ENCODE peak calls at places on chromosomes 6 and 20, in eight cellular contexts. One of them, this sample, is unnamed.

GRCh38 chr6:136990754-136991153 is 54.0 kb downstream of the IL20RA start:
- DNase-seq in A549: no peak
- DNase-seq in esophagus squamous epithelium: no peak
- DNase-seq in tibial nerve: no peak
- DNase-seq in transverse colon: no peak
- DNase-seq in heart left ventricle: no peak
- DNase-seq in HCT116: no peak
- DNase-seq in adrenal gland: no peak
- DNase-seq in this sample: no peak

GRCh38 chr6:33589366-33589722 is 9.3 kb upstream of the BAK1 start:
- DNase-seq in adrenal gland: peak
- DNase-seq in tibial nerve: no peak
- DNase-seq in transverse colon: peak
- DNase-seq in esophagus squamous epithelium: no peak
- DNase-seq in A549: no peak
- DNase-seq in HCT116: no peak
- DNase-seq in heart left ventricle: no peak
- DNase-seq in this sample: no peak

GRCh38 chr6:121522265-121522664 is 86.8 kb downstream of the GJA1 start:
- DNase-seq in A549: peak
- DNase-seq in HCT116: no peak
- DNase-seq in adrenal gland: peak
- DNase-seq in transverse colon: no peak
- DNase-seq in esophagus squamous epithelium: no peak
- DNase-seq in tibial nerve: no peak
- DNase-seq in heart left ventricle: no peak
- DNase-seq in this sample: peak

GRCh38 chr6:137743493-137743892 is 123.6 kb upstream of the TNFAIP3 start:
- DNase-seq in A549: no peak
- DNase-seq in HCT116: peak
- DNase-seq in tibial nerve: no peak
- DNase-seq in esophagus squamous epithelium: no peak
- DNase-seq in adrenal gland: peak
- DNase-seq in transverse colon: no peak
- DNase-seq in heart left ventricle: no peak
- DNase-seq in this sample: no peak

GRCh38 chr20:20459726-20460125 is 91.8 kb downstream of the INSM1 start:
- DNase-seq in esophagus squamous epithelium: no peak
- DNase-seq in tibial nerve: no peak
- DNase-seq in HCT116: no peak
- DNase-seq in A549: no peak
- DNase-seq in transverse colon: no peak
- DNase-seq in heart left ventricle: no peak
- DNase-seq in adrenal gland: no peak
- DNase-seq in this sample: no peak

GRCh38 chr6:79650943-79651342 is 19.8 kb downstream of the SH3BGRL2 start:
- DNase-seq in esophagus squamous epithelium: no peak
- DNase-seq in heart left ventricle: no peak
- DNase-seq in tibial nerve: no peak
- DNase-seq in A549: no peak
- DNase-seq in adrenal gland: peak
- DNase-seq in transverse colon: no peak
- DNase-seq in HCT116: no peak
- DNase-seq in this sample: no peak

GRCh38 chr6:133467982-133468380 is 226.8 kb downstream of the EYA4 start:
- DNase-seq in adrenal gland: no peak
- DNase-seq in transverse colon: no peak
- DNase-seq in A549: no peak
- DNase-seq in tibial nerve: no peak
- DNase-seq in HCT116: no peak
- DNase-seq in heart left ventricle: no peak
- DNase-seq in esophagus squamous epithelium: no peak
- DNase-seq in this sample: no peak

GRCh38 chr20:1946762-1947534 is 46.9 kb downstream of the PDYN start:
- DNase-seq in esophagus squamous epithelium: no peak
- DNase-seq in adrenal gland: no peak
- DNase-seq in A549: no peak
- DNase-seq in tibial nerve: no peak
- DNase-seq in HCT116: no peak
- DNase-seq in heart left ventricle: peak
- DNase-seq in transverse colon: no peak
- DNase-seq in this sample: peak

GRCh38 chr20:46807998-46808397 is 86.6 kb upstream of the EYA2 start:
- DNase-seq in HCT116: no peak
- DNase-seq in transverse colon: no peak
- DNase-seq in A549: no peak
- DNase-seq in adrenal gland: no peak
- DNase-seq in heart left ventricle: no peak
- DNase-seq in esophagus squamous epithelium: no peak
- DNase-seq in tibial nerve: no peak
- DNase-seq in this sample: no peak

GRCh38 chr20:63810730-63811490 is 20.2 kb downstream of the ZBTB46 start:
- DNase-seq in tibial nerve: no peak
- DNase-seq in adrenal gland: no peak
- DNase-seq in transverse colon: no peak
- DNase-seq in esophagus squamous epithelium: no peak
- DNase-seq in A549: no peak
- DNase-seq in HCT116: no peak
- DNase-seq in heart left ventricle: no peak
- DNase-seq in this sample: no peak

GRCh38 chr6:111870751-111871064 is 2.5 kb downstream of the FYN start:
- DNase-seq in A549: no peak
- DNase-seq in esophagus squamous epithelium: no peak
- DNase-seq in HCT116: no peak
- DNase-seq in adrenal gland: no peak
- DNase-seq in transverse colon: no peak
- DNase-seq in tibial nerve: no peak
- DNase-seq in heart left ventricle: no peak
- DNase-seq in this sample: no peak

GRCh38 chr20:33947709-33948295 is 45.9 kb upstream of the RALY start:
- DNase-seq in A549: peak
- DNase-seq in esophagus squamous epithelium: no peak
- DNase-seq in heart left ventricle: no peak
- DNase-seq in transverse colon: peak
- DNase-seq in HCT116: peak
- DNase-seq in adrenal gland: no peak
- DNase-seq in tibial nerve: no peak
- DNase-seq in this sample: no peak

GRCh38 chr20:62647521-62648317 is 5.4 kb downstream of the SLCO4A1 start:
- DNase-seq in A549: no peak
- DNase-seq in tibial nerve: peak
- DNase-seq in adrenal gland: peak
- DNase-seq in heart left ventricle: peak
- DNase-seq in HCT116: no peak
- DNase-seq in esophagus squamous epithelium: no peak
- DNase-seq in transverse colon: no peak
- DNase-seq in this sample: peak

GRCh38 chr6:3176562-3177355 is 19.4 kb upstream of the TUBB2A start:
- DNase-seq in adrenal gland: peak
- DNase-seq in esophagus squamous epithelium: no peak
- DNase-seq in heart left ventricle: no peak
- DNase-seq in HCT116: peak
- DNase-seq in A549: peak
- DNase-seq in transverse colon: no peak
- DNase-seq in tibial nerve: no peak
- DNase-seq in this sample: no peak

GRCh38 chr20:62704341-62704948 is 4.2 kb upstream of the NTSR1 start:
- DNase-seq in heart left ventricle: peak
- DNase-seq in transverse colon: peak
- DNase-seq in tibial nerve: peak
- DNase-seq in A549: peak
- DNase-seq in HCT116: peak
- DNase-seq in adrenal gland: peak
- DNase-seq in esophagus squamous epithelium: peak
- DNase-seq in this sample: peak

GRCh38 chr20:24160563-24161355 is 172.2 kb upstream of the GGTLC1 start:
- DNase-seq in esophagus squamous epithelium: no peak
- DNase-seq in adrenal gland: peak
- DNase-seq in A549: peak
- DNase-seq in HCT116: no peak
- DNase-seq in heart left ventricle: peak
- DNase-seq in transverse colon: peak
- DNase-seq in tibial nerve: no peak
- DNase-seq in this sample: peak

GRCh38 chr6:122248844-122249243 is 150.6 kb upstream of the HSF2 start:
- DNase-seq in A549: no peak
- DNase-seq in adrenal gland: no peak
- DNase-seq in esophagus squamous epithelium: no peak
- DNase-seq in transverse colon: no peak
- DNase-seq in HCT116: no peak
- DNase-seq in tibial nerve: no peak
- DNase-seq in heart left ventricle: no peak
- DNase-seq in this sample: no peak

GRCh38 chr20:20731945-20732296 is 19.5 kb upstream of the RALGAPA2 start:
- DNase-seq in tibial nerve: no peak
- DNase-seq in transverse colon: no peak
- DNase-seq in heart left ventricle: no peak
- DNase-seq in adrenal gland: peak
- DNase-seq in A549: no peak
- DNase-seq in esophagus squamous epithelium: no peak
- DNase-seq in HCT116: no peak
- DNase-seq in this sample: no peak

DNA sequence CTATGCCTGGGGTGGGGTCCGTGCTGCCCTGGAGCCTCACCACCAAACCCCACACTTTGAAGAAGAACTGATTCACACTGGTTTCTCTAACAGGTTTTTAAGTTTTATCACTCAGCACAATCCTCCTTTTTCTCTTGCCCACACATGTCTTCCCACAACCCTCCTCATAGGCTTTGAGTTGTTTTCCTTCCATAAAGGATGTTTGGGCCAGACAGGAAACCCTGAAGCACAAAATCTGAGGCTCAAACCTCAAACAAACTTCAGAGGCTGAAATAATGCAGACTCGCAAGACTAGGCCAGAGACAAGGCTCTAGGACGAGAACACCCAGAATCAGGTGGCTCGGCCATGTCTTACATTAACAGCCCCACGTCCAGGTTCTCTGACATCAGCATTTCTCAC is 35.3 kb downstream of the EZR start:
- DNase-seq in transverse colon: peak
- DNase-seq in esophagus squamous epithelium: no peak
- DNase-seq in tibial nerve: no peak
- DNase-seq in A549: no peak
- DNase-seq in adrenal gland: no peak
- DNase-seq in HCT116: no peak
- DNase-seq in heart left ventricle: no peak
- DNase-seq in this sample: no peak
- H3K4me3 ChIP-seq in transverse colon: no peak
- H3K4me3 ChIP-seq in esophagus squamous epithelium: no peak
- H3K4me3 ChIP-seq in tibial nerve: no peak
- H3K4me3 ChIP-seq in A549: no peak
- H3K4me3 ChIP-seq in adrenal gland: no peak
- H3K4me3 ChIP-seq in HCT116: no peak
- H3K4me3 ChIP-seq in heart left ventricle: no peak
- H3K4me3 ChIP-seq in this sample: no peak

GRCh38 chr6:1778693-1779235 is 169.0 kb downstream of the FOXC1 start:
- DNase-seq in tibial nerve: no peak
- DNase-seq in adrenal gland: peak
- DNase-seq in HCT116: no peak
- DNase-seq in A549: no peak
- DNase-seq in esophagus squamous epithelium: no peak
- DNase-seq in heart left ventricle: no peak
- DNase-seq in transverse colon: no peak
- DNase-seq in this sample: peak
- H3K27ac ChIP-seq in tibial nerve: peak
- H3K27ac ChIP-seq in adrenal gland: peak
- H3K27ac ChIP-seq in HCT116: no peak
- H3K27ac ChIP-seq in A549: no peak
- H3K27ac ChIP-seq in esophagus squamous epithelium: no peak
- H3K27ac ChIP-seq in heart left ventricle: no peak
- H3K27ac ChIP-seq in transverse colon: no peak
- H3K27ac ChIP-seq in this sample: peak

GRCh38 chr6:28161410-28162079 is 19.9 kb downstream of the ZKSCAN8 start:
- DNase-seq in esophagus squamous epithelium: no peak
- DNase-seq in heart left ventricle: peak
- DNase-seq in HCT116: no peak
- DNase-seq in tibial nerve: peak
- DNase-seq in adrenal gland: peak
- DNase-seq in A549: peak
- DNase-seq in transverse colon: peak
- DNase-seq in this sample: peak
- TF ChIP-seq POLR2A in esophagus squamous epithelium: no peak
- TF ChIP-seq POLR2A in heart left ventricle: peak
- TF ChIP-seq POLR2A in HCT116: no peak
- TF ChIP-seq POLR2A in tibial nerve: no peak
- TF ChIP-seq POLR2A in adrenal gland: peak
- TF ChIP-seq POLR2A in A549: no peak
- TF ChIP-seq POLR2A in transverse colon: peak
- TF ChIP-seq POLR2A in this sample: no peak

GRCh38 chr6:15585936-15586335 is 76.9 kb downstream of the DTNBP1 start:
- DNase-seq in HCT116: no peak
- DNase-seq in A549: no peak
- DNase-seq in transverse colon: no peak
- DNase-seq in tibial nerve: no peak
- DNase-seq in adrenal gland: no peak
- DNase-seq in esophagus squamous epithelium: no peak
- DNase-seq in heart left ventricle: no peak
- DNase-seq in this sample: no peak
- H3K4me3 ChIP-seq in HCT116: no peak
- H3K4me3 ChIP-seq in A549: no peak
- H3K4me3 ChIP-seq in transverse colon: no peak
- H3K4me3 ChIP-seq in tibial nerve: no peak
- H3K4me3 ChIP-seq in adrenal gland: no peak
- H3K4me3 ChIP-seq in esophagus squamous epithelium: no peak
- H3K4me3 ChIP-seq in heart left ventricle: no peak
- H3K4me3 ChIP-seq in this sample: no peak

This sample was measured in thyroid gland.